ENCODE peak calls at places on chromosomes 2 and 18, in nine cellular contexts. D is left lung; Y is upper lobe of left lung; L is activated CD8-positive, alpha-beta memory T cell treated with anti-CD3 and anti-CD28 coated beads, Interleukin-2, amount 10 ng/mL, durations not matched to agents 7 days and 5 days; H is activated T-helper 17 cell treated with anti-CD3 and anti-CD28 coated beads, Interleukin-2, amount 50 U/mL, for 72 hours; S is CD4-positive, alpha-beta T cell; I is T-helper 17 cell; E is GM23338; J is right lobe of liver. U is an unnamed sample.

GRCh38 chr2:232515599-232515998 is 4.6 kb upstream of the PRSS56 start:
- ATAC-seq in E (no peak), I (no peak), J (no peak), Y (no peak), S (no peak), L (no peak), D (no peak), H (no peak), U (no peak)

GRCh38 chr18:832085-832681 is 20.1 kb upstream of the YES1 start:
- ATAC-seq in E (peak), S (peak), H (peak), J (peak), L (no peak), I (peak), Y (no peak), D (no peak), U (peak)

GRCh38 chr2:98087447-98088065 is 589 bp downstream of the VWA3B start:
- ATAC-seq in E (peak), Y (no peak), H (no peak), J (no peak), I (no peak), L (no peak), S (no peak), D (no peak), U (no peak)

GRCh38 chr2:148507970-148508369 is 136.6 kb upstream of the EPC2 start:
- ATAC-seq in I (no peak), S (no peak), H (no peak), D (no peak), Y (no peak), L (no peak), E (peak), J (no peak), U (no peak)

GRCh38 chr2:60148717-60149116 is 404.7 kb downstream of the BCL11A start:
- ATAC-seq in S (no peak), I (no peak), Y (no peak), D (no peak), J (no peak), L (no peak), H (no peak), E (no peak), U (no peak)

GRCh38 chr18:32804126-32804888 is 31.5 kb upstream of the KLHL14 start:
- ATAC-seq in L (no peak), H (no peak), E (no peak), I (no peak), D (no peak), Y (no peak), S (no peak), J (no peak), U (no peak)

GRCh38 chr2:112881217-112882000 is 29.6 kb upstream of the IL37 start:
- ATAC-seq in L (peak), Y (peak), H (peak), E (no peak), S (no peak), I (peak), J (peak), D (peak), U (no peak)

GRCh38 chr18:45684341-45685115 is 39.5 kb upstream of the SLC14A1 start:
- ATAC-seq in H (no peak), D (no peak), I (no peak), E (no peak), J (no peak), L (no peak), S (no peak), Y (no peak), U (no peak)

GRCh38 chr2:181070834-181071200 is 90.4 kb downstream of the UBE2E3 start:
- ATAC-seq in S (no peak), I (no peak), L (no peak), E (no peak), D (no peak), J (no peak), Y (no peak), H (no peak), U (no peak)

GRCh38 chr18:25262920-25263319 is 89.0 kb downstream of the ZNF521 start:
- ATAC-seq in L (no peak), H (no peak), S (no peak), J (no peak), E (no peak), Y (peak), D (no peak), I (no peak), U (no peak)

GRCh38 chr2:69780907-69781306 is 39.0 kb downstream of the ANXA4 start:
- ATAC-seq in L (no peak), D (peak), J (peak), S (no peak), H (no peak), I (no peak), Y (no peak), E (no peak), U (no peak)

U was measured in esophagus mucosa.